ENCODE peak calls at places on chromosomes 7 and 10, in eight cellular contexts. E is transverse colon, A is H54, B is stomach, H is upper lobe of left lung, M is NB4, R is lower leg skin, J is GM12878. X is an unnamed sample.

GRCh38 chr10:9602930-9603459 is 1414.7 kb upstream of the CELF2 start:
- DNase-seq in J (no peak), A (no peak), H (peak), M (no peak), R (no peak), B (no peak), E (no peak), X (no peak)

GRCh38 chr7:7620224-7620623 is 20.3 kb upstream of the UMAD1 start:
- DNase-seq in M (no peak), A (no peak), B (no peak), R (no peak), J (no peak), E (no peak), H (no peak), X (no peak)

GRCh38 chr7:101017099-101017777 is 2.6 kb upstream of the MUC17 start:
- DNase-seq in E (peak), M (peak), R (peak), H (peak), B (peak), J (peak), A (peak), X (peak)

GRCh38 chr7:3200504-3200903 is 100.5 kb upstream of the SDK1 start:
- DNase-seq in H (no peak), R (no peak), J (no peak), M (peak), A (peak), E (peak), B (peak), X (peak)

GRCh38 chr10:107790271-107790670 is 625.8 kb upstream of the SORCS1 start:
- DNase-seq in H (no peak), M (no peak), J (no peak), E (no peak), B (no peak), A (no peak), R (no peak), X (no peak)

GRCh38 chr7:2527505-2528464 is 8.2 kb downstream of the LFNG start:
- DNase-seq in M (peak), H (peak), A (peak), E (peak), B (no peak), J (no peak), R (no peak), X (no peak)

GRCh38 chr7:5296627-5297226 is 14.0 kb downstream of the SLC29A4 start:
- DNase-seq in A (no peak), R (no peak), E (no peak), M (no peak), J (peak), B (no peak), H (no peak), X (peak)

GRCh38 chr7:106563466-106564150 is 97.3 kb downstream of the CCDC71L start:
- DNase-seq in H (no peak), E (no peak), A (no peak), M (no peak), R (no peak), J (no peak), B (no peak), X (no peak)

GRCh38 chr10:127619550-127619949 is 70.4 kb downstream of the NPS start:
- DNase-seq in A (no peak), H (no peak), E (no peak), M (no peak), R (no peak), B (no peak), J (no peak), X (no peak)

GRCh38 chr7:20199015-20199737 is 18.0 kb downstream of the MACC1 start:
- DNase-seq in A (peak), R (peak), E (peak), M (peak), B (peak), H (peak), J (peak), X (peak)

GRCh38 chr10:1154531-1154930 is 98.3 kb downstream of the WDR37 start:
- DNase-seq in E (no peak), B (peak), A (no peak), H (peak), R (no peak), M (no peak), J (no peak), X (peak)

GRCh38 chr7:106215868-106216516 is 68.8 kb downstream of the NAMPT start:
- DNase-seq in M (no peak), E (no peak), J (no peak), H (no peak), B (no peak), A (no peak), R (no peak), X (no peak)

GRCh38 chr7:38858281-38858884 is 50.6 kb downstream of the VPS41 start:
- DNase-seq in B (no peak), R (no peak), J (no peak), E (no peak), A (no peak), M (no peak), H (no peak), X (no peak)

GRCh38 chr7:148142660-148143248 is 447.8 kb upstream of the C7orf33 start:
- DNase-seq in M (peak), B (no peak), R (no peak), H (no peak), E (peak), A (no peak), J (no peak), X (peak)

GRCh38 chr7:33764752-33765451 is 140.4 kb upstream of the BMPER start:
- DNase-seq in M (no peak), H (no peak), A (peak), B (peak), J (no peak), E (no peak), R (no peak), X (no peak)

GRCh38 chr7:96026006-96026405 is 253.7 kb downstream of the DYNC1I1 start:
- DNase-seq in J (no peak), R (no peak), E (no peak), B (no peak), H (no peak), M (no peak), A (no peak), X (no peak)

GRCh38 chr7:26187380-26188290 is 12.9 kb downstream of the HNRNPA2B1 start:
- DNase-seq in B (no peak), J (no peak), R (no peak), H (no peak), M (peak), E (no peak), A (no peak), X (no peak)

GRCh38 chr7:102883098-102883860 is 29.5 kb upstream of the LRRC17 start:
- DNase-seq in A (no peak), E (no peak), H (no peak), J (no peak), M (peak), B (no peak), R (no peak), X (no peak)

GRCh38 chr10:46528675-46529615 is 27.5 kb downstream of the GPRIN2 start:
- DNase-seq in R (no peak), B (peak), A (no peak), M (no peak), E (peak), J (no peak), H (peak), X (no peak)

GRCh38 chr7:41787951-41788350 is 85.1 kb upstream of the INHBA start:
- DNase-seq in R (no peak), H (no peak), A (no peak), M (no peak), J (no peak), B (no peak), E (no peak), X (no peak)

GRCh38 chr10:62437696-62438095 is 63.5 kb downstream of the ZNF365 start:
- DNase-seq in A (peak), J (no peak), E (no peak), B (no peak), R (no peak), H (no peak), M (peak), X (no peak)

GRCh38 chr7:133582766-133583523 is 330.1 kb downstream of the EXOC4 start:
- DNase-seq in J (no peak), M (no peak), H (no peak), E (no peak), R (no peak), B (no peak), A (no peak), X (no peak)

GRCh38 chr7:135645296-135645904 is 16.9 kb upstream of the STMP1 start:
- DNase-seq in B (no peak), J (no peak), A (no peak), R (no peak), H (no peak), M (peak), E (no peak), X (peak)

GRCh38 chr7:73342645-73343044 is 14.7 kb downstream of the FKBP6 start:
- DNase-seq in H (no peak), E (no peak), A (no peak), R (no peak), J (no peak), M (no peak), B (peak), X (peak)

GRCh38 chr7:144018065-144018464 is 17.9 kb downstream of the OR6B1 start:
- DNase-seq in M (no peak), J (no peak), H (no peak), B (no peak), E (no peak), A (no peak), R (no peak), X (no peak)

GRCh38 chr10:28533571-28534304 is 820 bp downstream of the WAC start:
- DNase-seq in R (peak), H (peak), A (peak), M (peak), B (peak), J (no peak), E (peak), X (peak)

GRCh38 chr10:8051851-8052257 is 2.6 kb upstream of the GATA3 start:
- DNase-seq in E (no peak), J (no peak), H (no peak), B (no peak), R (no peak), M (no peak), A (no peak), X (no peak)

GRCh38 chr10:122249991-122250750 is 20.9 kb upstream of the BTBD16 start:
- DNase-seq in H (no peak), R (no peak), E (no peak), B (no peak), J (no peak), M (no peak), A (no peak), X (no peak)

GRCh38 chr10:50396491-50397311 is 145.4 kb upstream of the ASAH2 start:
- DNase-seq in A (no peak), H (no peak), B (no peak), E (no peak), J (no peak), R (no peak), M (no peak), X (no peak)

GRCh38 chr7:128932862-128933821 is 4.6 kb upstream of the IRF5 start:
- DNase-seq in A (no peak), M (no peak), E (peak), H (peak), J (peak), B (no peak), R (peak), X (no peak)

GRCh38 chr10:128036746-128037542 is 89.3 kb downstream of the MKI67 start:
- DNase-seq in J (no peak), B (no peak), H (no peak), M (no peak), A (peak), R (no peak), E (peak), X (no peak)

GRCh38 chr7:494261-494687 is 25.4 kb downstream of the PDGFA start:
- DNase-seq in J (no peak), E (no peak), B (no peak), H (no peak), M (no peak), A (peak), R (no peak), X (no peak)

GRCh38 chr7:55557666-55558188 is 14.6 kb downstream of the VOPP1 start:
- DNase-seq in A (no peak), J (peak), R (no peak), B (no peak), E (no peak), M (no peak), H (no peak), X (no peak)

GRCh38 chr10:88999629-89000028 is 9.0 kb downstream of the FAS start:
- DNase-seq in A (no peak), R (no peak), E (no peak), B (no peak), J (no peak), H (no peak), M (no peak), X (no peak)

GRCh38 chr10:79443338-79444242 is 1.8 kb downstream of the ZCCHC24 start:
- DNase-seq in R (no peak), E (no peak), J (no peak), B (no peak), M (peak), H (no peak), A (no peak), X (no peak)

GRCh38 chr10:34222359-34222758 is 592.7 kb downstream of the PARD3 start:
- DNase-seq in R (no peak), M (no peak), A (no peak), J (no peak), B (no peak), H (no peak), E (no peak), X (no peak)

GRCh38 chr10:50222199-50222598 is 29.1 kb downstream of the ASAH2 start:
- DNase-seq in R (no peak), J (no peak), E (no peak), M (no peak), B (no peak), A (no peak), H (no peak), X (no peak)

GRCh38 chr7:133339772-133340171 is 86.9 kb downstream of the EXOC4 start:
- DNase-seq in H (no peak), J (no peak), B (no peak), M (peak), A (no peak), E (no peak), R (no peak), X (no peak)

GRCh38 chr10:102121739-102122372 is 1.7 kb upstream of the LDB1 start:
- DNase-seq in M (no peak), H (no peak), J (no peak), R (no peak), E (peak), B (no peak), A (no peak), X (peak)

GRCh38 chr10:18700555-18700850 is 41.3 kb downstream of the ARL5B start:
- DNase-seq in H (no peak), R (no peak), J (no peak), E (no peak), M (peak), B (no peak), A (no peak), X (no peak)

GRCh38 chr10:18699849-18700554 is 40.8 kb downstream of the ARL5B start:
- DNase-seq in H (no peak), J (no peak), R (no peak), E (no peak), A (no peak), M (no peak), B (no peak), X (no peak)
- TF ChIP-seq POLR2A in H (no peak), J (no peak), R (no peak), E (no peak), A (no peak), M (no peak), B (no peak), X (no peak)

GRCh38 chr10:15858895-15859294 is 1.4 kb downstream of the MINDY3 start:
- DNase-seq in M (no peak), E (no peak), B (no peak), J (no peak), A (no peak), R (no peak), H (no peak), X (no peak)

GRCh38 chr10:15860692-15861201 is 440 bp upstream of the MINDY3 start:
- DNase-seq in H (no peak), B (no peak), J (no peak), R (no peak), A (no peak), E (no peak), M (no peak), X (no peak)

GRCh38 chr10:15857001-15857608 is 3.2 kb downstream of the MINDY3 start:
- DNase-seq in J (no peak), M (no peak), E (no peak), R (no peak), H (no peak), B (no peak), A (no peak), X (no peak)

GRCh38 chr10:15859531-15859864 is 809 bp downstream of the MINDY3 start:
- DNase-seq in J (no peak), R (no peak), M (no peak), E (no peak), H (no peak), A (no peak), B (no peak), X (no peak)

DNA sequence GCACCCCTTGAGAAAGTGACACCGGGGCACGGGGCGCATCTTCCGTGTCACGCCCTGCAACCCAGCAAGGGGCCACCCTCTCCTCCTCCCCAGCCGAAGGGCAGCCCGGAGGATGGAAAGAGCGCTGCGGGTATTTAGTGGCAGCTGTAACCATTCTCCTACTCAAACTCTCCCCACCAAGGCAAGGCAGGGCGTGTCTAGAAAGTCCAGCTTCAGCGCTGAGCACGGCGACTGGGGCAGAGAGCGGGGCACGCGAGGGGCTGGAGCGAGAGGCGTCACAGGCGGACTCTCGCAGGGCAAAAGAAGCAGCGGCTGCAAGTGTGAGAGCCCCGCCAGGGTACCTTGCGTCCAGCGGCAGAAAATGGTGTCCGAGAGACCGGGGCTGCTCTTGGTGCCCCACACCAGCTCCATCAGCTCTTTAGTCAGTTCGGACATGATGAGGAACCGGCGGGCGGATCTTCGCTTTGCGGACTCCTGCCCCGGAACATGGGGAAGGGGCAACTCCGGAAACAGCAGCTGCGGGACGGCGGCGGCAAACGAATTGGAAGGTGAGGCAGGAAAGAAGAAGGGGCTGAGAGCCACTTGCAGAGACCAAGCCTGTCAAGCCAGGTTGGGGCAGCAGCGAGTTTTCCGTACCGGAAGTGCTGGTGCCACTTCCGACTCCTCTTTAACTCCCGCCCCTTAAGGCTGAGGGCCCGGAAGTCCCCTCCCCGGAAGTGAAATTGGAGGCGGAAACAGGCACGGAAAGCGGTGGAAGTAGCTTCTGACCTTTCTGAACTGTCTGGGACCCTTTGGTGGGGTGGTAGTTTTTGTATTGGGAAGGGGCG is at the start of gene MINDY3:
- DNase-seq in J (peak), M (peak), A (peak), H (peak), R (peak), E (peak), B (peak), X (peak)
- TF ChIP-seq POLR2A in J (peak), M (no peak), A (peak), H (peak), R (no peak), E (peak), B (no peak), X (no peak)

DNA sequence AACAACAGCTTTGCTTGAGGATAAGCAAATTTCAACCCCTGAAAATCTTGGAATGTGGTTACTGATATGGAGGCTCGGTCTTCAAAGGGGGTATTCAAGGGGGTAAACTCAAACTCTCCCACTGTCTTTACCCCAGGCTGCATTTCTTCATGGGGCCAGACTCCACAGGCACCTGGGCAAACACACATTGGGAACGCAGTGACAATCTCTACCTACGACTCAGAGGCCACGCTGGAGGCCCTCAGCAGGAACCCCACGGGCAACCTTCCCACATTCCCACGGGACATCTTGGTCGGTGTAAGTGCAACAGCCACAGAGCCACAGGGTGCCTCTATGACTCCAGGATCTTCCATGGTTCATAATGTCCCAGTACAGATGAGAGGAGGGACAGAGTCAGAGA is 2.2 kb upstream of the INSIG1 start:
- DNase-seq in R (no peak), J (no peak), B (no peak), M (peak), H (no peak), E (no peak), A (no peak), X (no peak)
- TF ChIP-seq POLR2A in R (no peak), J (no peak), B (no peak), M (no peak), H (no peak), E (no peak), A (no peak), X (no peak)

GRCh38 chr7:23474098-23474828 is 4.0 kb upstream of the IGF2BP3 start:
- DNase-seq in M (peak), R (peak), A (peak), E (peak), H (peak), J (peak), B (peak), X (peak)
- TF ChIP-seq POLR2A in M (peak), R (no peak), A (peak), E (no peak), H (no peak), J (peak), B (no peak), X (no peak)

GRCh38 chr10:30493609-30494530 is 59.9 kb downstream of the MAP3K8 start:
- DNase-seq in B (no peak), R (peak), E (peak), H (peak), M (peak), J (no peak), A (no peak), X (peak)

GRCh38 chr10:30491832-30492530 is 58.0 kb downstream of the MAP3K8 start:
- DNase-seq in M (no peak), B (no peak), E (no peak), H (no peak), A (no peak), R (no peak), J (no peak), X (no peak)

GRCh38 chr10:30490289-30491000 is 56.5 kb downstream of the MAP3K8 start:
- DNase-seq in E (no peak), M (no peak), J (no peak), H (no peak), B (no peak), A (no peak), R (no peak), X (no peak)

GRCh38 chr10:30489291-30489823 is 55.4 kb downstream of the MAP3K8 start:
- DNase-seq in B (no peak), M (no peak), E (no peak), A (no peak), H (no peak), R (no peak), J (no peak), X (no peak)

DNA sequence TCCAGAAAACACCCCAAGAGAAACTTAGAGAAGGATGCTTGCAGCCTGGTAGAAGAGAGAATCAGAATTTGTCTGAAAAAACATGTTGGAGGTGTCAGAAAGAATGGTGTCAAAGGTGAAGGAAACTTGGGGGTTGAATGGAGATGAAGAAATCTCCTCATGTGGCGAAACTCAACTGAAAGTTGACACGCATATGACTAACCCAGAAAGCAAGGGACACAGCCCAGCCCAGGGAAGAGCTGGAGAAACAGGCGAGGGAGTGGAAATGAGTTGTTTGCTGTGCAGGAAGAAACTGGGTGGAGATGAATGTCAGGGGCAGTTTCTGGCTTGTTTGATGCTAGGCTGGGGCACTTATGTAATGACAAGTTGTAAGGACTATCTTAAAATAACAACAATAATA is 57.2 kb downstream of the MAP3K8 start:
- DNase-seq in J (no peak), E (no peak), H (peak), B (no peak), A (peak), R (peak), M (peak), X (no peak)
- TF ChIP-seq POLR2A in J (no peak), E (no peak), H (peak), B (no peak), A (no peak), R (no peak), M (no peak), X (no peak)